ENCODE peak calls at places on chromosomes 5 and 9, in seven cellular contexts. K is NCI-H748 treated with DMSO at 0.1 percent for 48 hours; M is esophagus muscularis mucosa; R is ACHN; B is AG08396; L is A549; C is stimulated activated CD8-positive, alpha-beta memory T cell treated with anti-CD3 and anti-CD28 coated beads, Interleukin-7, amount 100 ng/mL, for 24 hours. A is an unnamed sample.

GRCh38 chr5:16013334-16014065 is 166.1 kb downstream of the MARCHF11 start:
- DNase-seq in K (peak; percentile 68), M (no peak), R (no peak), B (no peak), L (no peak), C (no peak), A (no peak)

GRCh38 chr9:123356851-123357747 is 1.1 kb downstream of the CRB2 start:
- DNase-seq in K (no peak), M (no peak), R (no peak), B (no peak), L (no peak), C (no peak), A (no peak)

GRCh38 chr9:114278356-114278755 is 44.5 kb upstream of the ORM1 start:
- DNase-seq in K (no peak), M (no peak), R (no peak), B (no peak), L (no peak), C (no peak), A (no peak)

GRCh38 chr9:87742813-87743428 is 17.0 kb downstream of the CTSL start:
- DNase-seq in K (no peak), M (no peak), R (no peak), B (no peak), L (no peak), C (no peak), A (no peak)

GRCh38 chr5:17039170-17039569 is 103.1 kb upstream of the MYO10 start:
- DNase-seq in K (no peak), M (no peak), R (no peak), B (no peak), L (no peak), C (no peak), A (no peak)

GRCh38 chr5:150780180-150780692 is 1.7 kb downstream of the SMIM3 start:
- DNase-seq in K (no peak), M (no peak), R (no peak), B (peak; percentile 45), L (no peak), C (no peak), A (peak; percentile 57)

GRCh38 chr5:150468206-150468605 is 18.7 kb upstream of the RPS14 start:
- DNase-seq in K (no peak), M (no peak), R (no peak), B (no peak), L (no peak), C (no peak), A (no peak)

GRCh38 chr5:60597570-60597969 is 102.4 kb downstream of the DEPDC1B start:
- DNase-seq in K (no peak), M (no peak), R (no peak), B (no peak), L (no peak), C (no peak), A (no peak)

GRCh38 chr5:78778538-78778937 is 130.0 kb upstream of the LHFPL2 start:
- DNase-seq in K (no peak), M (no peak), R (no peak), B (no peak), L (no peak), C (no peak), A (peak; percentile 29)

GRCh38 chr5:7592910-7593309 is 197.0 kb downstream of the ADCY2 start:
- DNase-seq in K (peak; percentile 51), M (no peak), R (peak; percentile 22), B (no peak), L (peak; percentile 5), C (no peak), A (no peak)

GRCh38 chr9:128728298-128728697 is 4.4 kb upstream of the ZDHHC12 start:
- DNase-seq in K (no peak), M (no peak), R (no peak), B (no peak), L (no peak), C (no peak), A (no peak)

GRCh38 chr5:127296321-127296720 is 5.7 kb downstream of the MEGF10 start:
- DNase-seq in K (no peak), M (no peak), R (no peak), B (peak; percentile 15), L (no peak), C (no peak), A (peak; percentile 41)

GRCh38 chr5:108748010-108748353 is 285 bp downstream of the FER start:
- DNase-seq in K (no peak), M (no peak), R (no peak), B (no peak), L (no peak), C (no peak), A (no peak)

GRCh38 chr9:109935406-109936087 is 155.5 kb downstream of the PALM2AKAP2 start:
- DNase-seq in K (no peak), M (no peak), R (no peak), B (no peak), L (no peak), C (no peak), A (no peak)

GRCh38 chr9:71145179-71145578 is 23.8 kb upstream of the TRPM3 start:
- DNase-seq in K (no peak), M (no peak), R (no peak), B (no peak), L (no peak), C (no peak), A (no peak)

GRCh38 chr9:96478829-96479371 is 28.9 kb downstream of the HABP4 start:
- DNase-seq in K (no peak), M (no peak), R (no peak), B (no peak), L (no peak), C (no peak), A (peak; percentile 15)

GRCh38 chr5:612498-613424 is 621 bp downstream of the CEP72 start:
- DNase-seq in K (no peak), M (no peak), R (peak; percentile 5), B (peak; percentile 49), L (peak; percentile 40), C (no peak), A (no peak)

A was measured in HFFc6.